ENCODE peak calls at places on chromosomes 4 and X, in seven cellular contexts. J is AG04449, I is right cardiac atrium, L is tibial artery, S is cardiac fibroblast, H is AG04450, Q is SK-N-SH. P is an unnamed sample.

GRCh38 chr4:77193511-77194236 is 36.7 kb downstream of the CCNG2 start:
- DNase-seq in H (no peak), S (no peak), L (peak), Q (no peak), I (peak), J (no peak), P (no peak)

GRCh38 chr4:53656421-53656981 is 65.2 kb upstream of the LNX1 start:
- DNase-seq in S (peak), Q (no peak), L (peak), H (no peak), I (no peak), J (no peak), P (no peak)

GRCh38 chr4:169619518-169619957 is 840 bp upstream of the CLCN3 start:
- DNase-seq in S (peak), Q (peak), H (no peak), I (no peak), L (no peak), J (no peak), P (peak)

GRCh38 chr4:185534850-185535761 is at the start of gene PDLIM3:
- DNase-seq in I (peak), L (peak), H (no peak), Q (peak), J (no peak), S (peak), P (peak)

GRCh38 chr4:54439831-54440243 is 210.7 kb downstream of the PDGFRA start:
- DNase-seq in J (no peak), H (no peak), Q (peak), L (peak), I (peak), S (peak), P (no peak)

GRCh38 chr4:19803406-19803805 is 448.3 kb upstream of the SLIT2 start:
- DNase-seq in I (no peak), S (peak), L (no peak), H (no peak), Q (no peak), J (no peak), P (no peak)

GRCh38 chr4:123587983-123588494 is 191.4 kb downstream of the SPRY1 start:
- DNase-seq in I (no peak), H (peak), L (peak), Q (peak), S (peak), J (peak), P (peak)

GRCh38 chrX:114344756-114345155 is 239.1 kb upstream of the HTR2C start:
- DNase-seq in H (no peak), J (no peak), I (no peak), Q (peak), S (peak), L (no peak), P (peak)

GRCh38 chr4:10762541-10762940 is 78.0 kb upstream of the CLNK start:
- DNase-seq in S (peak), L (no peak), I (no peak), J (peak), Q (no peak), H (peak), P (no peak)

GRCh38 chr4:147488551-147488950 is 7.7 kb downstream of the EDNRA start:
- DNase-seq in S (peak), Q (no peak), H (no peak), I (no peak), L (no peak), J (no peak), P (no peak)

GRCh38 chrX:134676440-134676839 is 18.2 kb upstream of the PLAC1 start:
- DNase-seq in L (no peak), Q (no peak), I (no peak), S (peak), H (no peak), J (no peak), P (no peak)

GRCh38 chr4:1340861-1341260 is 6.1 kb upstream of the UVSSA start:
- DNase-seq in H (no peak), I (peak), S (no peak), J (no peak), Q (no peak), L (no peak), P (no peak)

GRCh38 chr4:5036239-5036638 is 15.0 kb upstream of the STK32B start:
- DNase-seq in Q (no peak), J (no peak), S (peak), L (no peak), H (peak), I (no peak), P (no peak)

GRCh38 chrX:24874604-24875247 is 141.0 kb downstream of the ARX start:
- DNase-seq in S (no peak), H (no peak), I (no peak), J (no peak), Q (no peak), L (no peak), P (no peak)

GRCh38 chrX:75061701-75062100 is 94.4 kb downstream of the ABCB7 start:
- DNase-seq in L (no peak), S (peak), H (no peak), J (no peak), I (no peak), Q (no peak), P (no peak)

GRCh38 chr4:184396001-184396400 is 78.3 kb downstream of the IRF2 start:
- DNase-seq in Q (no peak), I (no peak), H (no peak), S (no peak), L (no peak), J (no peak), P (no peak)

GRCh38 chrX:22952011-22952410 is 47.7 kb upstream of the DDX53 start:
- DNase-seq in Q (peak), H (no peak), I (no peak), S (peak), L (no peak), J (no peak), P (no peak)

GRCh38 chr4:112840061-112840460 is 203.1 kb downstream of the LARP7 start:
- DNase-seq in L (no peak), J (no peak), H (no peak), Q (no peak), S (peak), I (no peak), P (no peak)

GRCh38 chr4:88033309-88033708 is 25.9 kb downstream of the PKD2 start:
- DNase-seq in Q (peak), I (no peak), J (no peak), S (peak), H (peak), L (no peak), P (peak)

GRCh38 chr4:929970-930625 is 2.0 kb downstream of the GAK start:
- DNase-seq in H (no peak), L (no peak), S (peak), I (no peak), Q (peak), J (no peak), P (no peak)

GRCh38 chr4:145216532-145216931 is 36.1 kb upstream of the OTUD4 start:
- DNase-seq in I (no peak), H (no peak), J (no peak), L (no peak), Q (peak), S (peak), P (no peak)

GRCh38 chr4:145260091-145260490 is 79.7 kb upstream of the OTUD4 start:
- DNase-seq in Q (no peak), I (no peak), J (no peak), H (no peak), L (no peak), S (no peak), P (no peak)

GRCh38 chr4:179059396-179059795 is 1617.2 kb upstream of the AGA start:
- DNase-seq in J (no peak), S (no peak), Q (no peak), I (no peak), L (no peak), H (no peak), P (no peak)

GRCh38 chr4:6377626-6378492 is 94.6 kb downstream of the PPP2R2C start:
- DNase-seq in S (no peak), H (no peak), Q (peak), L (no peak), J (no peak), I (peak), P (no peak)

GRCh38 chr4:140152760-140153418 is 1.1 kb downstream of the MAML3 start:
- DNase-seq in L (peak), S (peak), H (no peak), J (no peak), I (peak), Q (peak), P (peak)

GRCh38 chrX:281166-281999 is at the start of gene PLCXD1:
- DNase-seq in S (peak), H (peak), L (peak), Q (peak), J (no peak), I (peak), P (peak)

GRCh38 chr4:154491341-154491679 is 289 bp downstream of the DCHS2 start:
- DNase-seq in J (no peak), I (no peak), H (no peak), Q (peak), L (no peak), S (peak), P (no peak)

GRCh38 chr4:181503800-181504364 is 739.3 kb upstream of the TENM3 start:
- DNase-seq in Q (peak), J (no peak), S (no peak), L (no peak), I (no peak), H (no peak), P (no peak)

GRCh38 chr4:93764647-93765246 is 63.8 kb upstream of the ATOH1 start:
- DNase-seq in J (no peak), I (no peak), H (peak), L (no peak), S (peak), Q (peak), P (peak)

GRCh38 chr4:152310223-152310622 is 225.7 kb downstream of the FBXW7 start:
- DNase-seq in I (no peak), Q (no peak), H (peak), S (no peak), J (peak), L (no peak), P (no peak)

GRCh38 chrX:49174723-49175122 is 3.0 kb downstream of the PLP2 start:
- DNase-seq in J (no peak), I (peak), L (no peak), H (no peak), S (no peak), Q (no peak), P (no peak)

GRCh38 chr4:147347217-147347616 is 133.7 kb upstream of the EDNRA start:
- DNase-seq in S (no peak), Q (no peak), J (no peak), H (no peak), L (no peak), I (no peak), P (no peak)

GRCh38 chr4:100895572-100896197 is 377.9 kb upstream of the EMCN start:
- DNase-seq in L (no peak), Q (no peak), J (no peak), S (peak), H (no peak), I (no peak), P (no peak)

GRCh38 chrX:28920554-28920953 is 333.3 kb downstream of the IL1RAPL1 start:
- DNase-seq in J (no peak), H (no peak), I (no peak), Q (no peak), L (no peak), S (no peak), P (no peak)

GRCh38 chrX:132463411-132463810 is 25.4 kb downstream of the MBNL3 start:
- DNase-seq in H (no peak), S (peak), L (no peak), J (no peak), Q (peak), I (no peak), P (no peak)

GRCh38 chr4:158172196-158172557 is 648 bp downstream of the GASK1B start:
- DNase-seq in J (no peak), I (no peak), L (no peak), H (peak), Q (no peak), S (peak), P (no peak)
- H3K4me3 ChIP-seq in J (peak), I (peak), L (peak), H (peak), Q (peak), S (peak), P (peak)

DNA sequence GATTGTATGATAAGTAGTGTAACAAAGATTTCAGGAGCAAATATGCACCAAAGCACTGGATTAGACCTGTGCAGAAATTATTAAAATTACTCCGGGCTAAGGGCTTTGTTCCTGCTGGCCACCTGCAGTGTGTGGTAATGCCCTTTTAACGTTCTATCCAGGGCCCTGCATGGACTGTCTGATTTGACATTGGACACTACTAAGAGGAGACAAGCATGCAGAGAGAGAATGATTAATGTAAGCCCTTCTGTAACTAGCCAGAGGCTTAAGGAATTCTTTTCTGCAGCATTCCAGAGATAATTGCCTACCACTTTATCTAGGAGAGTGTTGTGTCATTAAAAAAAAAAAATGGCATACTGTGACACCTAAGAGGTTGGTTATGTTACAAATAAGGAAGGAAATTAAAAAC is 117.0 kb downstream of the PCDH7 start:
- DNase-seq in L (no peak), H (no peak), Q (no peak), I (no peak), S (no peak), J (no peak), P (peak)
- H3K4me3 ChIP-seq in L (no peak), H (no peak), Q (no peak), I (no peak), S (no peak), J (no peak), P (no peak)

GRCh38 chr4:24279492-24279891 is 304.9 kb downstream of the DHX15 start:
- DNase-seq in H (no peak), L (no peak), I (peak), S (no peak), Q (no peak), J (no peak), P (no peak)
- H3K4me3 ChIP-seq in H (no peak), L (no peak), I (no peak), S (no peak), Q (no peak), J (no peak), P (no peak)

GRCh38 chrX:9464435-9465371 is at the start of gene TBL1X:
- DNase-seq in J (no peak), S (peak), Q (peak), I (peak), H (no peak), L (peak), P (peak)
- H3K4me3 ChIP-seq in J (peak), S (peak), Q (peak), I (peak), H (peak), L (peak), P (peak)

DNA sequence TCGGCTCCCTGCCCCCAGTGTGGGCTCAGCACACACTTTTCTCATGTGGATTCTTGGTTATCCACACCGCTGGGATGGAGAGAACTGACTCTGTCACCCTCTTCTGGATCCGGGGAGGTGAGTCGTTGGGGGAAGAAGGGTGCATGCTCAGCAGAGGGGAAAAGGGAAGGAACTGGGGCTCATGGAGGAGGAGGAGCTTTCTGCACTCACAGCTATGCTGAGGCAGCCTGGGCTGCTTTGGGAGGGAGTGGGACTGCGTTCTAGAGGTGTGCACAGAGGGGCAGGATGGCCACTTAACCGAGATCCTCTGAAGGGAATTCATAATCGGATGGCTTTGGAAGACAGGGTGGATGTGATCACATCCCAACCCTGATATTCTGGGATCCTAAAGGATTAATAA is 51.6 kb downstream of the RTL5 start:
- DNase-seq in S (no peak), L (no peak), I (no peak), Q (no peak), H (no peak), J (no peak), P (no peak)
- H3K4me3 ChIP-seq in S (no peak), L (peak), I (peak), Q (no peak), H (no peak), J (no peak), P (no peak)

DNA sequence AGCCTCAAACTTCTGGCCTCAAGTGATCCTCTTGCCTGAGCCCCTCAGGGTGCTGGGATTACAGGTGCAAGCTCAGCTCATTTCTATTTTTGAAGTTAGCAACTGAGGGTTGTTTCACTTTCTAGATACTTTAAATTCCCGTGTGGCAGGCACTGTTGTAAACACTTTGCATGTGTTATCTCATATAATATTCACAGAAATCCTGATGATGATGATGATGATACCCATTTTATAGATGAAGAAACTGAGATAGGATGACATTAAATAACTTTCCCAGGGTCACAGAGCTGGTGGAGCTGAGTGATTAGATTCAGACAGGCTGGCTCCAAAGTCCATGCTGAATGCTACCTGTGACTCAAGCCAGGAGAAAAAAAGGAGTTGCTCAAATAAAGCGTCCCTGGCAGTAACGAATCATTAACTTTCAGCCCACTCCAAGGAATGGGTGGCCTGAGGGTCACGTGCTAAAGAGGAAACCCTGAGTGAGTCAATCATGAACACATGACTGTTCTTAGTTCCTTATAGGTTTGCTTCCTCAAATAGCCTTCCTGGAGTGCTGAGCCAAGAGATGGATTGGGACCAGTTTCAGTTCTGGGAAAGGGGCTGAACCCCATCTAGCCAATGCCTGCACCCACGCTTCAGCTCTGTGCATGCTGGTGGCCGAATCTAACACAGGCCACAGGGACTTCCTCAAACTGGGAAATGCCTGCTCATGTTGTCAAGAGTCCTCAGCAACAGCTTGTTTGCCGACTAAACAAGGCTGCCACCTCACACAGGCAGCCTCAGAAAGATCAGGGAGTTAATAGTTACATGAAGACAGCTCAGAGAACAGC is 52.8 kb downstream of the RBM47 start:
- DNase-seq in L (peak), H (peak), I (peak), J (no peak), S (peak), Q (no peak), P (peak)
- H3K4me3 ChIP-seq in L (peak), H (peak), I (no peak), J (no peak), S (no peak), Q (no peak), P (peak)

GRCh38 chr4:143336828-143337599 is at the start of gene GAB1:
- DNase-seq in L (peak), I (peak), J (no peak), Q (peak), S (peak), H (no peak), P (peak)

GRCh38 chr4:143337600-143338287 is 1.1 kb downstream of the GAB1 start:
- DNase-seq in S (peak), Q (peak), I (peak), J (no peak), H (no peak), L (peak), P (peak)

GRCh38 chr4:143339497-143339896 is 2.8 kb downstream of the GAB1 start:
- DNase-seq in S (no peak), J (no peak), Q (no peak), I (no peak), L (no peak), H (no peak), P (no peak)

GRCh38 chr4:143335979-143336827 is 473 bp upstream of the GAB1 start:
- DNase-seq in Q (peak), S (peak), L (peak), I (peak), H (peak), J (peak), P (peak)

DNA sequence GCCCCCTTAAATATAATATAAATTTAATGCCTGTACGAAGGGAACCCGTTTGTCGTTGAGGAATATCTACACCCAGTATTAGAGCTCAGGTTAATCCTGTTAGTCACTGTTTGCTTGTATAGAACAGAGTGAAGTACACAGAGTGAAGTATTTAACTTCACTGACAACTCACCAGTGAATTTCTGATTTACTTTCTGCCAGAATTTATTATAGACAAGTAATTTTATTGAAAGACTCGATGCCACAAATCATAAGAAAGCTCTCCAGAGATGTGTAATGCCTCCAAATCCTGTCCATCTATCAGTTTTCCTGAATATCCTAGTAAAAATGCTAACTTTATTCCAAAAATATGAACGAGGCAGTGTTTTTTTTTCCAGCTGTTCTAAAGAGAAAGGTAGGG is 1.6 kb downstream of the GAB1 start:
- DNase-seq in L (no peak), H (no peak), I (no peak), Q (no peak), S (no peak), J (no peak), P (no peak)
- H3K4me3 ChIP-seq in L (peak), H (peak), I (peak), Q (peak), S (peak), J (no peak), P (peak)